ENCODE peak calls at places on chromosomes 11 and 22, in ten cellular contexts. J, N, P, T, U, A, E, L, D and K are unnamed samples.
A peak's percentile ranks its signal among the peaks of the same experiment; 100 is the strongest.

GRCh38 chr22:47337161-47337621 is 574.7 kb downstream of the TBC1D22A start:
- DNase-seq in J (no peak), N (peak; percentile 88), P (peak; percentile 86), T (no peak), U (no peak), A (peak; percentile 4), E (peak; percentile 40), L (peak; percentile 47), D (no peak), K (peak; percentile 16)

GRCh38 chr22:43509337-43509736 is 97.5 kb downstream of the MPPED1 start:
- DNase-seq in J (no peak), N (no peak), P (no peak), T (no peak), U (no peak), A (no peak), E (no peak), L (no peak), D (no peak), K (no peak)

GRCh38 chr11:59187587-59187986 is 15.7 kb downstream of the DTX4 start:
- DNase-seq in J (peak; percentile 61), N (no peak), P (no peak), T (peak; percentile 89), U (no peak), A (no peak), E (no peak), L (peak; percentile 18), D (peak; percentile 72), K (no peak)

GRCh38 chr11:64729851-64730382 is 6.9 kb upstream of the NRXN2 start:
- DNase-seq in J (no peak), N (peak; percentile 19), P (no peak), T (no peak), U (no peak), A (peak; percentile 63), E (no peak), L (no peak), D (no peak), K (peak; percentile 36)

GRCh38 chr22:48098936-48099245 is 1336.4 kb downstream of the TBC1D22A start:
- DNase-seq in J (no peak), N (no peak), P (no peak), T (no peak), U (no peak), A (no peak), E (no peak), L (no peak), D (no peak), K (peak; percentile 17)

GRCh38 chr11:79331251-79331901 is 109.5 kb downstream of the TENM4 start:
- DNase-seq in J (no peak), N (no peak), P (no peak), T (no peak), U (no peak), A (no peak), E (no peak), L (no peak), D (no peak), K (no peak)

GRCh38 chr22:48594757-48595510 is 1232.7 kb downstream of the BRD1 start:
- DNase-seq in J (no peak), N (no peak), P (no peak), T (peak; percentile 28), U (no peak), A (no peak), E (no peak), L (no peak), D (no peak), K (no peak)

GRCh38 chr22:44274918-44275665 is 37.7 kb downstream of the SHISAL1 start:
- DNase-seq in J (no peak), N (no peak), P (no peak), T (peak; percentile 19), U (no peak), A (no peak), E (no peak), L (no peak), D (no peak), K (no peak)

GRCh38 chr11:420054-420910 is 5.5 kb upstream of the SIGIRR start:
- DNase-seq in J (no peak), N (no peak), P (no peak), T (peak; percentile 50), U (no peak), A (no peak), E (no peak), L (no peak), D (peak; percentile 48), K (no peak)

GRCh38 chr11:18768472-18768901 is 23.1 kb downstream of the PTPN5 start:
- DNase-seq in J (no peak), N (no peak), P (no peak), T (no peak), U (peak; percentile 64), A (no peak), E (no peak), L (no peak), D (no peak), K (peak; percentile 58)

GRCh38 chr11:59097113-59097708 is 9.8 kb upstream of the FAM111B start:
- DNase-seq in J (peak; percentile 41), N (peak; percentile 75), P (peak; percentile 38), T (peak; percentile 60), U (no peak), A (peak; percentile 66), E (peak; percentile 69), L (peak; percentile 66), D (peak; percentile 57), K (peak; percentile 82)

GRCh38 chr22:19611590-19611989 is 87.4 kb upstream of the CLDN5 start:
- DNase-seq in J (no peak), N (no peak), P (no peak), T (no peak), U (no peak), A (no peak), E (no peak), L (no peak), D (no peak), K (no peak)

GRCh38 chr22:19610518-19611253 is 86.5 kb upstream of the CLDN5 start:
- DNase-seq in J (no peak), N (no peak), P (no peak), T (no peak), U (peak; percentile 48), A (no peak), E (no peak), L (no peak), D (no peak), K (peak; percentile 66)

GRCh38 chr22:19614546-19614884 is 90.3 kb upstream of the CLDN5 start:
- DNase-seq in J (no peak), N (no peak), P (no peak), T (no peak), U (no peak), A (no peak), E (no peak), L (no peak), D (no peak), K (no peak)

GRCh38 chr22:19615001-19615461 is 90.8 kb upstream of the CLDN5 start:
- DNase-seq in J (no peak), N (no peak), P (no peak), T (no peak), U (peak; percentile 54), A (no peak), E (no peak), L (no peak), D (no peak), K (no peak)

DNA sequence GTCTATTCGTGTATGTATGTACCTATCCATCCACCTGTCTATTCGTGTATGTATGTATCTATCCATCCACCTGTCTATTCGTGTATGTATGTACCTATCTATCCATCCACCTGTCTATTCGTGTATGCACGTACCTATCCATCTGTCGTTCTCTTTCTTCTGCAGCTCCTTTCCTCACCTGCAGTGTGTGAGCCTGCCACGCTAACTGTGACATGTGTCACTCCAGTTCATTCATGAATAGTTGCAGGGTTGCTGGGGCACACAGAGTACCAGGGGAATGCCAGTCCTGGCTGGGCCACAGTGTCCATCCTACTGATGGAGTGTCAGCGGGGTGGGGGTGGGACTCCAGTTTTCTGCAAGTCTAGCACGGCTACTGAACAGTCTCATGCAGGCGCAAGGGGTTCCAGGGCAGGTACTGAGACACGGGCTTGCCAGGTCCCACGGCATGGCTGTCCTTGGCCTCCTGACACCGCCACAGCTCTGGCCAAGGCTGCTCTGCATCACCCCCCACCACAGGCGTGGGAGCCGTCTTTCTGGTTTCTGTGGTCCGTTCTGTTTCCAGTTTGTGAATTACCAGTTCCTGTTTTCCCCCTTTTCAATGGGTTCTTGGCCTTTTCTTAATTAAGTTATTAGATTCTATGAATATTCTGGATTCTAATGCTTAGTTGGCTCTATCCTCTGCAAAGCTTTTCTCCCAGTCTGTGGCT is 88.8 kb upstream of the CLDN5 start:
- DNase-seq in J (no peak), N (no peak), P (no peak), T (no peak), U (no peak), A (no peak), E (no peak), L (no peak), D (no peak), K (no peak)
- TF ChIP-seq CTCF in J (no peak), N (no peak), P (no peak), T (no peak), U (no peak), A (no peak), E (no peak), L (no peak), D (no peak), K (no peak)

DNA sequence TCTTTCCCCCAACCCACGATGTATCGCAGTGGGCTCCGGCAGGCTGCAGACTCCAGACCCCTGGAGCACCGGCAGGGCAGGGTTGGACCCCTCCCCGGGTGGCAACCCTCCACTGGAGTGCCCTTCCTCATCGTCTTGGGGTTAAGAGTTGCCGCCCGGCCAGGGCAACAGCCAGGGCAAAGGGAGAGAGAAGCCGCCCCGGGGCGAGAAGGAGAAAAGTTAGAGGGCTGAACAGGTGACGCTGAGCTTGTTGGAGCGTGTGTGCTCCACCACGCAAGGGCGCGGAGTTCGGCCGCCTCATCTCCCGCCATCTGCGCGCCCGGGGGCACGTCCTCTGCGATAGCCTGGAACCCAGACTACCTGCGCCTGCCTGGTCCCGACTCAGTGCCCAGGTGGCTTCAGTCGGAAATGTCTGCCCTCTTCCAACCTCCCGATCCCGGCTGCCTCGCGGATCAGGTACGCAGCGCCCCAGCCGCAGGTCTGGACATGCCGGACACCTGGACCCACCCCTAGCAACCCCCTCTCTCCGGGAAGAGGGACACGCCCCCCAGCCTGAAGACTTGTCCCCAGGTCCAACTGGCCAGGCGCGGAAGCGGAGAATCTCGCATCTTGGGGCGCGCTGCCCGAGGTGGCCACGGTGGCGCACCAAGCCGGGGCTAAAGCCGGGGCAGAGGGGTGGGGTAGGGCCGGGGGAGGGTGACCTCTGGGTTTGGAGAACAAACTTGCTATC is 1.1 kb downstream of the DSCAML1 start:
- DNase-seq in J (no peak), N (no peak), P (peak; percentile 58), T (no peak), U (no peak), A (no peak), E (no peak), L (no peak), D (no peak), K (no peak)
- TF ChIP-seq CTCF in J (no peak), N (no peak), P (no peak), T (no peak), U (no peak), A (no peak), E (no peak), L (no peak), D (no peak), K (no peak)

GRCh38 chr11:87219266-87219665 is 181.5 kb downstream of the TMEM135 start:
- DNase-seq in J (no peak), N (no peak), P (no peak), T (no peak), U (peak; percentile 19), A (no peak), E (no peak), L (no peak), D (no peak), K (peak; percentile 39)
- TF ChIP-seq CTCF in J (no peak), N (no peak), P (no peak), T (no peak), U (no peak), A (no peak), E (no peak), L (no peak), D (no peak), K (no peak)

GRCh38 chr11:129569007-129569406 is 193.4 kb downstream of the BARX2 start:
- DNase-seq in J (no peak), N (no peak), P (no peak), T (no peak), U (no peak), A (no peak), E (no peak), L (no peak), D (no peak), K (no peak)
- TF ChIP-seq CTCF in J (no peak), N (no peak), P (no peak), T (no peak), U (no peak), A (no peak), E (no peak), L (no peak), D (no peak), K (no peak)